ENCODE peak calls at places on chromosomes 5 and 9, in seven cellular contexts. U, D, Y, K, Z, Q and S are unnamed samples.

GRCh38 chr5:180090769-180091546 is 19.4 kb upstream of the RNF130 start:
- DNase-seq in U (peak), D (no peak), Y (no peak), K (no peak), Z (no peak), Q (no peak), S (no peak)

GRCh38 chr5:177023247-177023703 is 779 bp downstream of the ZNF346 start:
- DNase-seq in U (peak), D (no peak), Y (no peak), K (peak), Z (peak), Q (no peak), S (peak)

GRCh38 chr9:104557179-104557634 is 11.8 kb upstream of the OR13C8 start:
- DNase-seq in U (no peak), D (no peak), Y (no peak), K (no peak), Z (no peak), Q (no peak), S (no peak)

GRCh38 chr5:55982957-55983381 is 11.8 kb downstream of the IL6ST start:
- DNase-seq in U (no peak), D (no peak), Y (no peak), K (no peak), Z (no peak), Q (no peak), S (no peak)

GRCh38 chr5:83255268-83255667 is 177.9 kb downstream of the XRCC4 start:
- DNase-seq in U (no peak), D (no peak), Y (no peak), K (no peak), Z (no peak), Q (no peak), S (no peak)

GRCh38 chr5:135085133-135085935 is 51.3 kb upstream of the PITX1 start:
- DNase-seq in U (no peak), D (no peak), Y (no peak), K (no peak), Z (no peak), Q (no peak), S (no peak)

GRCh38 chr9:121700165-121700830 is 48.9 kb downstream of the DAB2IP start:
- DNase-seq in U (no peak), D (no peak), Y (no peak), K (peak), Z (no peak), Q (no peak), S (no peak)

GRCh38 chr5:79436224-79436623 is 77.7 kb downstream of the HOMER1 start:
- DNase-seq in U (peak), D (no peak), Y (no peak), K (no peak), Z (no peak), Q (no peak), S (no peak)

GRCh38 chr9:79115176-79115575 is 456.6 kb upstream of the TLE4 start:
- DNase-seq in U (no peak), D (no peak), Y (no peak), K (no peak), Z (no peak), Q (no peak), S (no peak)

GRCh38 chr5:50767588-50767987 is 101.2 kb downstream of the PARP8 start:
- DNase-seq in U (no peak), D (no peak), Y (no peak), K (no peak), Z (no peak), Q (no peak), S (no peak)

GRCh38 chr5:134568761-134569725 is 43.6 kb downstream of the JADE2 start:
- DNase-seq in U (no peak), D (no peak), Y (no peak), K (peak), Z (no peak), Q (no peak), S (no peak)

GRCh38 chr9:138062196-138062595 is 184.6 kb downstream of the CACNA1B start:
- DNase-seq in U (no peak), D (no peak), Y (no peak), K (no peak), Z (no peak), Q (no peak), S (no peak)

GRCh38 chr5:158471179-158471924 is 612.4 kb upstream of the CLINT1 start:
- DNase-seq in U (no peak), D (no peak), Y (no peak), K (no peak), Z (no peak), Q (no peak), S (no peak)

GRCh38 chr9:131976157-131976740 is 103.4 kb downstream of the MED27 start:
- DNase-seq in U (peak), D (no peak), Y (no peak), K (peak), Z (no peak), Q (no peak), S (no peak)

GRCh38 chr9:136170291-136170901 is 34.5 kb downstream of the LHX3 start:
- DNase-seq in U (no peak), D (peak), Y (no peak), K (peak), Z (peak), Q (no peak), S (peak)

GRCh38 chr9:394347-395052 is 179.8 kb downstream of the DOCK8 start:
- DNase-seq in U (no peak), D (no peak), Y (no peak), K (no peak), Z (no peak), Q (no peak), S (no peak)

GRCh38 chr5:157481666-157482065 is 21.7 kb downstream of the NIPAL4 start:
- DNase-seq in U (no peak), D (no peak), Y (no peak), K (no peak), Z (no peak), Q (no peak), S (no peak)

GRCh38 chr9:7284517-7284916 is 515.1 kb downstream of the DMAC1 start:
- DNase-seq in U (no peak), D (no peak), Y (no peak), K (no peak), Z (no peak), Q (peak), S (no peak)

GRCh38 chr5:82360043-82360442 is 81.9 kb upstream of the RPS23 start:
- DNase-seq in U (no peak), D (no peak), Y (no peak), K (no peak), Z (no peak), Q (no peak), S (no peak)

GRCh38 chr5:114223866-114224265 is 138.0 kb upstream of the KCNN2 start:
- DNase-seq in U (peak), D (no peak), Y (no peak), K (peak), Z (no peak), Q (no peak), S (no peak)

GRCh38 chr9:36933676-36934215 is 100.3 kb downstream of the PAX5 start:
- DNase-seq in U (no peak), D (no peak), Y (no peak), K (no peak), Z (no peak), Q (no peak), S (no peak)

GRCh38 chr9:69785757-69786156 is 25.9 kb upstream of the PTAR1 start:
- DNase-seq in U (no peak), D (no peak), Y (no peak), K (no peak), Z (no peak), Q (no peak), S (no peak)

GRCh38 chr9:76292246-76292645 is 102.0 kb downstream of the RFK start:
- DNase-seq in U (no peak), D (no peak), Y (no peak), K (no peak), Z (no peak), Q (no peak), S (no peak)

GRCh38 chr5:36602711-36603321 is 3.6 kb upstream of the SLC1A3 start:
- DNase-seq in U (no peak), D (no peak), Y (no peak), K (no peak), Z (no peak), Q (no peak), S (no peak)

GRCh38 chr5:53616939-53617549 is 56.6 kb downstream of the NDUFS4 start:
- DNase-seq in U (no peak), D (no peak), Y (no peak), K (no peak), Z (peak), Q (no peak), S (no peak)

GRCh38 chr9:99105152-99106043 is 485 bp downstream of the TGFBR1 start:
- DNase-seq in U (peak), D (peak), Y (no peak), K (peak), Z (peak), Q (no peak), S (peak)

DNA sequence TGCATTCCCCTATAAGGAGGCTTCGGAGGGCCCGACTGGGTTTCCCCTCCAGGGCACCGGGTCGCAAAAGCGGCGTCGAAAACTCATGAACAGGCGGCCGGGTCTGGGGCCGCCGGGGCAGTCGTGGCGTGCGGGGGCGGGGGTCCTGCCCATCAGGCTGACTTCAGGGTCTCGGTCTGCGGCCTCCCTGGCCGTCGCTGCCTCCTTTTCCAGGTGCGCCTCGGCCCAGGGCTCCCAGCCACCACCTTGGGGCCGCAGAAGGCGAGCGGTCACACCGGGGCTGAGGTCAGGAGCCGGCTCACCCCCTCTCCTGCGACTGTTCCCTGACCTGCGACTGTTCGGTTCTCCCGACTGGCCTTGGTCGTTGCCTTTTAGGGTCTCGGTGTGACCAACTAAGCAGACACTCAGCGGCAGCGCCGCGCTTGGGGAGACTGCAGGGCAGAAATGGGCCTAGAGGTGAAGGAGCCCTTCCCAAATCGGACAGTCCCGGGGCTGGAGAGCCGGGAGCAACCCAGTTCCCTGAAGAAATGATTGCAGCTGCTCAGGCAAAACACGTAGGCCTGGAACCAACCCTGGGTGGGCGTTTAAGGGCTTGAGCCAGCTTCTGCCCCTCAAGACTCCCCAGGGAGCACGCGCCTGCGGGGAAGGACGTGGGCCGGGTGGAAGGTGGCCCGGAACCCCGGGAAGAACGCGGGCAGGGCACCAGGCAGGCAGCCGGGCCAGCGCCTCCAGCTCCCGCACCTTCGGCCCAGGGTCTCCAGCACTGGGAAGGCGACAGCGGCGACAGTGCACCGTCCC is 11.2 kb downstream of the IRX2 start:
- DNase-seq in U (no peak), D (no peak), Y (no peak), K (no peak), Z (no peak), Q (no peak), S (no peak)
- TF ChIP-seq TAF1 in U (no peak), D (no peak), Y (no peak), K (no peak), Z (no peak), Q (no peak), S (no peak)

DNA sequence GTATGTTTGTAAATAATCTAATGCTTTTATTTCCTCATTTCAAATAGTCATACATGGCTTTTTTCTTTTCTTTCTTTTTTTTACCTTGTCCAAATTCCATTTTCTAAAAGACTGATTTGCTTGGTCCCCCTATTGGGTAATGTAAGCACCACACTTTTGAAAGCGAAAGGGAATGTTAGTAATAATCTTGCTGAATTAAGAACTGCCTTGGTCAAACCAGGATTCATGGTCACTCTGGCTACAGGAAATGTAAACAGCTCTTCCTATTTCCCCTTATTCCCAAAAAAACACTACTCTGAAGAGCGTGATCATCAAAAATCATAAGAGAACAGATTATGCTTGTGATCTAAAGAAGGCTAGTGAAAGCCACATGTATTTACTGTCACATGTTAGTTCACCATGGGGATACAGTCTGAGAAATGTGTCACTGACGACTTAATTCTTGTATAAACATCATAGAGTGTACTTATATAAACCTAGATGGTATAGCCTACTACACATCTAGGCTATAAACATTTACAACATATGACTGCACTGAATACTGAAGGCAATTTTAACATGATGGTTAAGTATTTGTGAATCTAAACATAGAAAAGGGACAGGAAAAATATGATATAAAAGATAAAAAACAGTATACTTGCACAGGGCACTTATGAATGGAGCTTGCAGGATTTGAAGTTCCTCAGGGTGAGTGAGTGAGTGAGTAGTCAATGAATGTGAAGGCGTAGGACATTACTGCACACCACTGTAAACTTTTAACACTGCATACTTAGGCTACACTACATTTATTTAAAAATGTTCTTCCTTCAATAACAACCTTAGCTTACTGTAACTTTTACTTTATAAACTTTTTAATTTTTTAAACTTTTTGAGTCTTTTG is 75.3 kb downstream of the HMGCR start:
- DNase-seq in U (no peak), D (no peak), Y (no peak), K (no peak), Z (no peak), Q (no peak), S (no peak)
- TF ChIP-seq TAF1 in U (no peak), D (no peak), Y (no peak), K (no peak), Z (no peak), Q (no peak), S (no peak)

DNA sequence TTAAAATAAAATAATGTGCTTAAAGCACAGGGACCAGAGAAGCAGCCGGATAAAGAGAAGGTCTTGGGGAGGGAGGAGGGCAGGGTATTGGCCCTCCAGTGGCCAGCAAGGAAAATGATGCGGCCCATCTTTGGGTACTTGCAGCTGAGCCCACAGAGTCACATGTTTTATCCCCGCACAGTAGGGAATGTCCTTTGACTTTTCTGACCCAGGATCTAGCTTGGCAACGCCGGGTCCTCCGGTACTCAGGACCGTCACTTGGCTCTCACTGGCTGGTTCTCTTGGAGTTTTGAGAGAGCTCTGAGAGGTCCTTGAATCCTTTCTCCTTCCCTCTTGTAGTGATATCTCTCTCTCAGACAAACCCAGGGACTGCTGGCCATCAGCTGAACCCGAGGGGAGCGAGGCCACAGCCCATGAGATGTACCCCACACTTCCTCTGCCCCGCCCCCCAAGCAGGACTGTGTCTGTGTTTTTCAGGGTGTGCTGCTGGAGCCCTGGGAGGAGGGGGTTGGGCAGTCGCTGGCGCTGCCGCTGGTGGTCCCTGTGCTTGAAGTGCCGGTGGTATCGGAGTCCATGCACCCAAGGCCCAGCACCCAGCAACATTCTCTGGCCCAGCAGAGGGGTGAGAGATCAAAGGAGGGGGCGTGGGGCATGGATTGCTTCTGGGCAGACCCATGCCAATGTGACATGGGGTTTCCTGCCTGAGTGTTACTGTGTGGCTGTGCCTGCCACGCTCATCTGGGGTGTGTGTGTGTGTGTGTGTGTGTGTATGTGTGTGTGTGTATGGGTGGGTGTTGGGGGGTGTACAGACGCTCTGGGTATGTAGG is 35.5 kb upstream of the HSPA9 start:
- DNase-seq in U (no peak), D (no peak), Y (no peak), K (peak), Z (no peak), Q (no peak), S (no peak)
- TF ChIP-seq TAF1 in U (no peak), D (no peak), Y (no peak), K (no peak), Z (no peak), Q (no peak), S (no peak)

DNA sequence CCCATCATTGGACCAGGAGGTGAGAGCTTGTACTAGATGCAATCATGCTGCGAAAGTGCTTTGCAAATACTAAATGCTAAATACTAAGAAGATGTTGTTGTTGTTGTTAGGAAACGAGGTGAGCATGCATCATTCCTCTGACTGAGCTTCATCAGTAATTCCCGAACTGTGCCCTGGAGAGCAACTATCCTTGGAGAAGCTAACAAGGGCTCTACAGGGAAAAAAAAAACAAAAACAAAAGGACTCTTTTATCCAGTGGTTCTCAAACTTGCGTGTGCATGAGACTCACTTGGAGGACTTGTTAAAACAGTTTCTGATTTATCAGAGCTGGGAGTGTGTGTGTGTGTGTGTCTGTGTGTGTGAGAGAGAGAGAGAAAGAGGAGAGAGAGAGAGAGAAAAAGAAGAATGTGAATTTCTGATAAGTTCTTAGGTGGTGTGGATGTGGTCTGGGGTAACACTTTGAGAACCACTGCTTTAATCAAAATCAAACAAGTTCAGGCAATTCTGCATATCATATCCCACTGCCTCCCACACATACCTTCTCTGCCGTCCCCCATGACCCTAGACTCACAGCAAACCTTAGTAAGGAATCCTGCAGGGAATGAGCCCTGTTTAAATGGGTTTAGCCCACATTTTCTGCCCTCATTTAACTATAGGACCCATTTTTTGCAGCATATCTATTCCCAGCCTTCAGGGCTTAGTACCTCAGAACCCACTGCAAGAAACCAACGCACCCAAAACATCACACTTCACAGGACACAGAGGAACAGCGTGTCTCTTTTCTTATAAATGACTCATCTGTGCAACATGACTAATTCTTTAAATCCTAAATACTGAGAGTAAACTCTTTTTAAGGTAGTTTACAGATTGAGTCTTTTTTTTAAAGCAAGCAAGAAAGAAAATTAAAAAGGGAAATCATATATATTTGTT is 48.9 kb downstream of the PDE6A start:
- DNase-seq in U (no peak), D (no peak), Y (no peak), K (no peak), Z (no peak), Q (no peak), S (no peak)
- TF ChIP-seq TAF1 in U (no peak), D (no peak), Y (no peak), K (no peak), Z (no peak), Q (no peak), S (no peak)

GRCh38 chr9:87883990-87884389 is 1.3 kb downstream of the SPATA31E1 start:
- DNase-seq in U (no peak), D (no peak), Y (no peak), K (peak), Z (peak), Q (no peak), S (no peak)
- TF ChIP-seq TAF1 in U (no peak), D (no peak), Y (no peak), K (no peak), Z (no peak), Q (peak), S (no peak)

GRCh38 chr5:14707811-14708210 is 43.3 kb downstream of the OTULIN start:
- DNase-seq in U (no peak), D (no peak), Y (no peak), K (no peak), Z (no peak), Q (no peak), S (no peak)
- TF ChIP-seq TAF1 in U (no peak), D (no peak), Y (no peak), K (no peak), Z (no peak), Q (no peak), S (no peak)

GRCh38 chr5:172005708-172006377 is 595 bp downstream of the FBXW11 start:
- DNase-seq in U (peak), D (no peak), Y (no peak), K (peak), Z (peak), Q (no peak), S (no peak)
- TF ChIP-seq TAF1 in U (no peak), D (no peak), Y (no peak), K (no peak), Z (no peak), Q (no peak), S (no peak)

DNA sequence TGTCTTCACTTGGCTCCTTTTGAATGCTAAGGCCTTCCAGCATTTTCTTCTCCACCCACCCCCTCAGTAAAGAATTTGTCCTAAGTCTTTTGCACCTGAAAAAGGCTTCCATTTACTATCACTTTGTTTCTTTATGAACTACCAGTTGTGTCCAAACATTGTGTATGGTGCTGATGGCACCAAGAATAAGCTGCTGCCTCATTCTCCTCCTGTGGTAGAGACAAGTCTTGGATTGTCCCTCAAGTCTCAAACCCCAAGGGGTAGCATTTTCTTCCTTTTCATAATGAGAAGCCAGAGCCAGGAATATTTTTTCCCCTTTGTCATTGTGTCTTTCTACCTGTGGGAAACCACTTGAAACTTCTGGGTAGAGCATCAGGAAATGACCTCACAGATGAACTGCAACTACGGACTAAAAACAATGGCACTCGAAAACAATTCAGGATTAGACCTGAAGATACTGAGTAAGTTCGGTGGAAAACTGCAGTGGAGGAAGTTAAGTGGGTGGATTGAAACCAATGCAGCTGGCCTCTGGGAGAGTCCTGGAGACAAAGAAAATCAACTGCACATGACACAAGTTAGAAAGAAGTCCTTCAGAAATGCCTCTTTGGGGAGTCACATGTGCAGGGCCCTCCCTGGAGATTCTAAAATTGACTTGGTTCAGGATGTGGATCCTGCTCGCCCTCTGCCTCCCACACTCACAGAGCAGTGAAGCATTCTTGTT is 80.5 kb downstream of the SH3RF2 start:
- DNase-seq in U (no peak), D (no peak), Y (no peak), K (no peak), Z (no peak), Q (no peak), S (no peak)
- TF ChIP-seq TAF1 in U (no peak), D (no peak), Y (no peak), K (no peak), Z (no peak), Q (no peak), S (no peak)